ENCODE peak calls at places on chromosomes 1 and 21, in eight cellular contexts. R is testis; O is lower lobe of right lung; Y is CD4-positive, alpha-beta T cell; D is heart right ventricle; V is cardiac muscle cell; C is stomach; M is right lobe of liver. N is an unnamed sample. For H3K27me3, the result is how much of the 10 kb centered on the place peaks cover.

GRCh38 chr1:84998642-84999280 is 1.8 kb upstream of the MCOLN2 start:
- DNase-seq in Y (peak), M (no peak), V (peak), O (no peak), R (peak), D (no peak), C (peak), N (no peak)

GRCh38 chr1:39212499-39212898 is 8.0 kb downstream of the MACF1 start:
- DNase-seq in R (no peak), M (no peak), D (no peak), Y (no peak), O (no peak), C (no peak), V (no peak), N (no peak)

GRCh38 chr1:53410100-53410541 is 49.1 kb upstream of the DMRTB1 start:
- DNase-seq in R (no peak), V (no peak), C (no peak), M (no peak), D (no peak), Y (no peak), O (no peak), N (no peak)

GRCh38 chr1:245500546-245500945 is 345.8 kb downstream of the KIF26B start:
- DNase-seq in R (no peak), C (no peak), O (no peak), D (no peak), Y (no peak), V (no peak), M (no peak), N (peak)

GRCh38 chr1:24107462-24108225 is 4.3 kb downstream of the MYOM3 start:
- DNase-seq in V (no peak), M (no peak), R (no peak), C (no peak), D (no peak), Y (no peak), O (peak), N (peak)

GRCh38 chr1:15826810-15827507 is 19.5 kb upstream of the UQCRHL start:
- DNase-seq in R (no peak), O (no peak), C (no peak), V (no peak), M (no peak), Y (no peak), D (no peak), N (no peak)

GRCh38 chr1:12640237-12640957 is 3.5 kb upstream of the AADACL4 start:
- DNase-seq in V (no peak), M (no peak), D (no peak), R (no peak), C (no peak), Y (no peak), O (no peak), N (no peak)

GRCh38 chr1:236808005-236808404 is 12.9 kb downstream of the MTR start:
- DNase-seq in M (no peak), V (no peak), R (no peak), C (no peak), Y (no peak), D (no peak), O (no peak), N (no peak)

GRCh38 chr1:159941867-159942560 is 3.4 kb downstream of the IGSF9 start:
- DNase-seq in Y (no peak), O (no peak), V (no peak), M (no peak), C (no peak), R (no peak), D (no peak), N (no peak)

DNA sequence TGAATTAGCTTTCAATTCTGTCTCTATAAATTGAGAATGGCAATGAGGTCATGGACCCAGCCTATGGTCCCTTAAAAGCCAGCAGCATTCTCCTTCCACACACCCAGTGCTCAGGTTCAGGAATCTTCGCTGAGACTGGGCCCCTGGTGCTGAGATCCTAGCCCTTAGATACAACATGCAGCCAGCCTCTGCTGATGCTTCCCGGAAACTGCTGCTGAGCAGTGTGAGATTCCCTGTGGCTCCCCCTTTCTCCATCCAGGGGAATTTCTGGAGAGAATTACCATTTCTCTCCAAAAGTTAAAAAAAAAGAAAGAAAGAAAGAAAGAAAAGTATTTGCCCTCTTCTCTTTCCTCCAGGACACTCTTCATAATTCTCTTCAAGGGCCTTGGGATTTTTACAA is 31.7 kb upstream of the RALGPS2 start:
- DNase-seq in O (no peak), R (no peak), M (no peak), Y (no peak), V (no peak), C (no peak), D (no peak), N (no peak)
- TF ChIP-seq CTCF in O (no peak), R (no peak), M (no peak), Y (no peak), V (peak), C (no peak), D (peak), N (no peak)

DNA sequence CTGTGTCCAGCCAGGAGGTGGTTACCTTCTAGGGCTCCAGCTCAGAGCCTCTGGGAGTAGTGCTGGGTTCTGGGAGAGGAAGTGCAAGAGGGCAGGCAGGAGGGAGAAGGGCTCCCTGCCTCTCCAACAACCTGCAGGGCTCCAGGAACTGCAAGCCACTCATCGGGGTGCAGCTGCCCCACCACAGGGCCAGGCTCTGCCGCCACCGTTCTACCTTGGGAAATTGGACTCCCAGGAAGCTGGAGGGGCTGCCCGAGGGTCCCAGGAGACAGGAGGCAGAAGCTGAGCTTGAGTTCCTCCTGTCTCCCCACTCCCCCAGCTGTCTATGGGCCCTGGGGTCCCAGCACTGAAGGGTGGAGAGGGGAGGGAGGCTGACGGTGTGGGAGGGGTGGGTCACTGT is 7.4 kb upstream of the PRDM16 start:
- DNase-seq in R (no peak), V (no peak), O (peak), C (peak), M (no peak), D (no peak), Y (no peak), N (no peak)
- H3K27me3 ChIP-seq in R (under half), V (half or more), O (under half), C (under half), M (under half), D (half or more), Y (under half), N (under half)

GRCh38 chr21:41957991-41958766 is 4.4 kb upstream of the C2CD2 start:
- DNase-seq in R (peak), C (peak), D (peak), O (no peak), M (peak), Y (no peak), V (peak), N (peak)
- TF ChIP-seq CTCF in R (no peak), C (peak), D (peak), O (no peak), M (peak), Y (no peak), V (peak), N (peak)

GRCh38 chr21:37965088-37965805 is 49.0 kb upstream of the KCNJ6 start:
- DNase-seq in M (no peak), D (no peak), V (no peak), Y (no peak), R (no peak), C (no peak), O (no peak), N (no peak)
- H3K27me3 ChIP-seq in M (under half), D (under half), V (under half), Y (under half), R (under half), C (under half), O (under half), N (under half)

GRCh38 chr1:149942207-149942606 is 5.5 kb upstream of the MTMR11 start:
- DNase-seq in C (no peak), M (no peak), Y (no peak), O (no peak), V (peak), R (no peak), D (peak), N (peak)
- TF ChIP-seq CTCF in C (no peak), M (peak), Y (no peak), O (peak), V (peak), R (no peak), D (peak), N (peak)

GRCh38 chr1:173702736-173703135 is 12.0 kb upstream of the KLHL20 start:
- DNase-seq in O (no peak), V (no peak), R (no peak), Y (no peak), C (no peak), M (no peak), D (no peak), N (no peak)

GRCh38 chr1:173708787-173709186 is 6.0 kb upstream of the KLHL20 start:
- DNase-seq in O (no peak), Y (no peak), D (no peak), V (no peak), R (no peak), C (no peak), M (no peak), N (no peak)

GRCh38 chr1:173705117-173705516 is 9.7 kb upstream of the KLHL20 start:
- DNase-seq in R (no peak), D (no peak), C (no peak), O (no peak), Y (no peak), M (no peak), V (no peak), N (no peak)
- H3K27me3 ChIP-seq in R (under half), D (under half), C (under half), O (under half), Y (under half), M (under half), V (under half), N (under half)

DNA sequence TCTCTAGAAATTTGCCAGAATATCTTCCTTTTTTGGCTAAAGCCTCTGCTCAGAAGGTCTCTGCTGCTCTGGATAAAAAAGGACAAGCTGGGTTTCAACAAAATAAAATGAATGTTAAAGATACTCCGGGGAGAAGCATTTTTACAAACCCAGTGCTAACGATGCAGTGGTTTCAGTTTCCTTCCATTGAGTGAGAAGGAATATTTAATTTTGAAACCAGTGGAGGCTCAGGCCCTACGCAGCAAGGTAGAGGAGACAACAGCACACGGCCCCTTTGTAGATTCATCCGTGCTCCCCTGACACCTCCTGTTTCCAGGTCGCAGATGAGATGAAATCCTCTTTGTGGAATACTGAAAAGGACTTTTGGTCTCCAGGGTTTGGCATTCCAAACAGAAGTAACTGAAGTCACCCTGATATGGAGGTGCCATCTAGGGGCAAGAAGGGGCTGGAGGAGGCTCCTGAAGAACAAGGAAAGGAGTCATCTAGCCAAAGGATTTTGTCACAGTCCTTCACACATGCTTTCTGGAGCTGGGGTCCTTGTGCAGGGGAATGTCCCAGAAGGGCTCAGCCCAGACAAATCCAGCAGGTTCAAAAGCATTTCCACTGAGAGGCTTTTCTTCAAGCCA is 65.7 kb upstream of the SYT6 start:
- DNase-seq in V (peak), M (no peak), C (no peak), R (no peak), D (no peak), O (no peak), Y (no peak), N (no peak)
- TF ChIP-seq CTCF in V (peak), M (no peak), C (no peak), R (no peak), D (peak), O (no peak), Y (no peak), N (peak)

DNA sequence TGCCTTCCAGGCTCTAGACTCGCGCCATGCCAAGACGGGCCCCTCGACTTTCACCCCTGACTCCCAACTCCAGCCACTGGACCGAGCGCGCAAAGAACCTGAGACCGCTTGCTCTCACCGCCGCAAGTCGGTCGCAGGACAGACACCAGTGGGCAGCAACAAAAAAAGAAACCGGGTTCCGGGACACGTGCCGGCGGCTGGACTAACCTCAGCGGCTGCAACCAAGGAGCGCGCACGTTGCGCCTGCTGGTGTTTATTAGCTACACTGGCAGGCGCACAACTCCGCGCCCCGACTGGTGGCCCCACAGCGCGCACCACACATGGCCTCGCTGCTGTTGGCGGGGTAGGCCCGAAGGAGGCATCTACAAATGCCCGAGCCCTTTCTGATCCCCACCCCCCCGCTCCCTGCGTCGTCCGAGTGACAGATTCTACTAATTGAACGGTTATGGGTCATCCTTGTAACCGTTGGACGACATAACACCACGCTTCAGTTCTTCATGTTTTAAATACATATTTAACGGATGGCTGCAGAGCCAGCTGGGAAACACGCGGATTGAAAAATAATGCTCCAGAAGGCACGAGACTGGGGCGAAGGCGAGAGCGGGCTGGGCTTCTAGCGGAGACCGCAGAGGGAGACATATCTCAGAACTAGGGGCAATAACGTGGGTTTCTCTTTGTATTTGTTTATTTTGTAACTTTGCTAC is 2.0 kb upstream of the OLIG2 start:
- DNase-seq in O (no peak), V (no peak), Y (no peak), C (no peak), M (no peak), R (no peak), D (no peak), N (no peak)
- H3K27me3 ChIP-seq in O (half or more), V (half or more), Y (half or more), C (half or more), M (under half), R (under half), D (half or more), N (half or more)